ENCODE peak calls at places on chromosomes 2 and 18, in eight cellular contexts. D is DMS153; W is T-helper 2 cell treated with Interferon-gamma antibody and Interleukin-4, amounts not matched to agents 5 μg/mL and 100 μg/mL, for 36 hours; R is iris pigment epithelial cell; Q is activated CD4-positive, alpha-beta memory T cell treated with anti-CD3 and anti-CD28 coated beads for 36 hours; C is psoas muscle; G is NCI-H1092; Y is progenitor cell of endocrine pancreas. L is an unnamed sample.

GRCh38 chr2:30444283-30444682 is 2.8 kb upstream of the LCLAT1 start:
- DNase-seq in D (no peak), W (no peak), R (no peak), Q (no peak), C (peak; percentile 58), G (no peak), Y (no peak), L (no peak)

GRCh38 chr18:9249254-9249653 is 85.3 kb upstream of the TWSG1 start:
- DNase-seq in D (no peak), W (no peak), R (peak; percentile 21), Q (no peak), C (no peak), G (no peak), Y (no peak), L (no peak)

GRCh38 chr2:38187416-38188127 is 111.6 kb upstream of the CYP1B1 start:
- DNase-seq in D (no peak), W (no peak), R (peak; percentile 99), Q (no peak), C (peak; percentile 72), G (no peak), Y (no peak), L (no peak)

GRCh38 chr2:44290271-44290670 is 15.0 kb downstream of the SLC3A1 start:
- DNase-seq in D (no peak), W (no peak), R (peak; percentile 72), Q (no peak), C (no peak), G (no peak), Y (no peak), L (no peak)

GRCh38 chr2:166632616-166633015 is 138.6 kb upstream of the SCN7A start:
- DNase-seq in D (peak; percentile 21), W (no peak), R (peak; percentile 98), Q (no peak), C (no peak), G (no peak), Y (no peak), L (no peak)

GRCh38 chr2:40251146-40251545 is 200.7 kb downstream of the SLC8A1 start:
- DNase-seq in D (peak; percentile 98), W (no peak), R (no peak), Q (no peak), C (no peak), G (peak; percentile 92), Y (no peak), L (peak; percentile 74)

GRCh38 chr2:200616193-200616592 is 30.4 kb downstream of the AOX1 start:
- DNase-seq in D (no peak), W (no peak), R (no peak), Q (no peak), C (no peak), G (no peak), Y (no peak), L (no peak)

GRCh38 chr2:169286858-169287257 is 75.5 kb downstream of the LRP2 start:
- DNase-seq in D (no peak), W (no peak), R (no peak), Q (no peak), C (no peak), G (no peak), Y (no peak), L (no peak)